ENCODE peak calls at places on chromosome 1, in eight cellular contexts. F is CD8-positive, alpha-beta T cell; S is GM23338; P is SJSA1; Y is PC-9; W is stomach; J is fibroblast of lung; R is naive thymus-derived CD4-positive, alpha-beta T cell. V is an unnamed sample.

GRCh38 chr1:188023206-188023605 is 1194.5 kb downstream of the PLA2G4A start:
- DNase-seq in F (no peak), S (no peak), P (no peak), Y (no peak), W (no peak), J (peak; percentile 11), R (no peak), V (no peak)

GRCh38 chr1:198465201-198466144 is 75.0 kb downstream of the ATP6V1G3 start:
- DNase-seq in F (no peak), S (peak; percentile 78), P (peak; percentile 44), Y (peak; percentile 65), W (no peak), J (peak; percentile 75), R (peak; percentile 57), V (no peak)

GRCh38 chr1:160534823-160535605 is 12.0 kb upstream of the SLAMF6 start:
- DNase-seq in F (no peak), S (peak; percentile 63), P (no peak), Y (no peak), W (no peak), J (no peak), R (no peak), V (no peak)

GRCh38 chr1:1013105-1013921 is at the start of gene ISG15:
- DNase-seq in F (peak; percentile 83), S (peak; percentile 93), P (peak; percentile 89), Y (peak; percentile 74), W (peak; percentile 93), J (peak; percentile 85), R (peak; percentile 87), V (peak; percentile 84)

GRCh38 chr1:150521196-150521968 is 5.8 kb downstream of the FALEC start:
- DNase-seq in F (no peak), S (no peak), P (no peak), Y (no peak), W (no peak), J (no peak), R (no peak), V (no peak)

GRCh38 chr1:12177999-12178441 is 11.2 kb downstream of the TNFRSF1B start:
- DNase-seq in F (peak; percentile 93), S (peak; percentile 40), P (peak; percentile 27), Y (no peak), W (peak; percentile 63), J (peak; percentile 93), R (peak; percentile 87), V (peak; percentile 15)

GRCh38 chr1:32221980-32222751 is at the start of the genes EIF3I and TMEM234:
- DNase-seq in F (peak; percentile 90), S (peak; percentile 99), P (peak; percentile 87), Y (peak; percentile 88), W (peak; percentile 93), J (peak; percentile 91), R (peak; percentile 91), V (peak; percentile 55)

GRCh38 chr1:30525980-30526651 is 197.3 kb downstream of the MATN1 start:
- DNase-seq in F (no peak), S (no peak), P (peak; percentile 94), Y (peak; percentile 65), W (peak; percentile 23), J (peak; percentile 64), R (no peak), V (no peak)

GRCh38 chr1:93817819-93818569 is 61.0 kb downstream of the DNTTIP2 start:
- DNase-seq in F (peak; percentile 13), S (no peak), P (no peak), Y (peak; percentile 68), W (no peak), J (no peak), R (no peak), V (no peak)

GRCh38 chr1:204506969-204507316 is 9.3 kb upstream of the MDM4 start:
- DNase-seq in F (peak; percentile 81), S (peak; percentile 90), P (peak; percentile 93), Y (peak; percentile 87), W (peak; percentile 79), J (peak; percentile 98), R (peak; percentile 96), V (no peak)

GRCh38 chr1:147080013-147080661 is 92.1 kb downstream of the PRKAB2 start:
- DNase-seq in F (no peak), S (peak; percentile 57), P (no peak), Y (no peak), W (no peak), J (no peak), R (no peak), V (no peak)

GRCh38 chr1:160376525-160377131 is 9.8 kb downstream of the NHLH1 start:
- DNase-seq in F (no peak), S (peak; percentile 92), P (peak; percentile 60), Y (peak; percentile 60), W (no peak), J (peak; percentile 81), R (peak; percentile 44), V (no peak)

GRCh38 chr1:9250336-9250585 is 15.7 kb downstream of the H6PD start:
- DNase-seq in F (no peak), S (no peak), P (no peak), Y (no peak), W (no peak), J (no peak), R (no peak), V (no peak)

GRCh38 chr1:10980841-10981727 is 31.4 kb upstream of the TARDBP start:
- DNase-seq in F (no peak), S (no peak), P (no peak), Y (no peak), W (no peak), J (peak; percentile 18), R (no peak), V (peak; percentile 78)

GRCh38 chr1:171814692-171815091 is 26.6 kb upstream of the DNM3 start:
- DNase-seq in F (no peak), S (no peak), P (no peak), Y (no peak), W (no peak), J (peak; percentile 78), R (no peak), V (no peak)

GRCh38 chr1:162279099-162279498 is 97.6 kb downstream of the SPATA46 start:
- DNase-seq in F (no peak), S (no peak), P (no peak), Y (no peak), W (no peak), J (no peak), R (no peak), V (no peak)

GRCh38 chr1:183040600-183040999 is 17.4 kb downstream of the LAMC1 start:
- DNase-seq in F (no peak), S (no peak), P (peak; percentile 65), Y (no peak), W (no peak), J (no peak), R (no peak), V (no peak)
- H3K27ac ChIP-seq in F (no peak overlapping the region), S (no peak overlapping the region), P (peak overlapping the region; percentile 88), Y (no peak overlapping the region), W (no peak overlapping the region), J (peak overlapping the region; percentile 57), R (no peak overlapping the region), V (no peak overlapping the region)

DNA sequence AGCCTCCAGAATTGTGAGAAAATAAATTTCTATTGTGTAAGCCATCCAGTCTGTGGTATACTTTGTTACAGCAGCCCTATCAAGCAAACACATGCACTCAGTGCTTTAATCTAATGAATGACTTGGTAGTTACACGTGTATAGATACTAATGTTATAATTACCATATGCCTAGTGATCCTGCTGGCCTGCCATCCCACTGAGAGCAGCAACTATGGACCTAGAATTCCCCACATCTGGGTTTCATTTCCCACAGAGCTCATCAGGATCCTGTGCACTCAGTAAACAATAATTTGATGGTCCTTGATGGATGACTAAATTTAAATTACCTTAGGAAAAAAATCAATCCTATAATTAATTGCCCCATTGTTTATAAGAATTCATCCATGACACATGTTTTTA is 86.5 kb upstream of the RGS1 start:
- DNase-seq in F (no peak), S (no peak), P (no peak), Y (no peak), W (no peak), J (peak; percentile 26), R (no peak), V (no peak)
- H3K27ac ChIP-seq in F (no peak overlapping the region), S (no peak overlapping the region), P (no peak overlapping the region), Y (no peak overlapping the region), W (no peak overlapping the region), J (peak overlapping the region; percentile 41), R (no peak overlapping the region), V (no peak overlapping the region)

GRCh38 chr1:231335663-231336602 is 1.7 kb downstream of the EXOC8 start:
- DNase-seq in F (no peak), S (no peak), P (no peak), Y (no peak), W (no peak), J (no peak), R (no peak), V (no peak)

GRCh38 chr1:231338270-231339128 is at the start of gene SPRTN:
- DNase-seq in F (no peak), S (peak; percentile 94), P (no peak), Y (no peak), W (no peak), J (peak; percentile 22), R (no peak), V (no peak)

GRCh38 chr1:231334952-231335351 is 2.7 kb downstream of the EXOC8 start:
- DNase-seq in F (no peak), S (no peak), P (no peak), Y (no peak), W (no peak), J (no peak), R (no peak), V (no peak)

GRCh38 chr1:231337472-231338269 is at the start of gene EXOC8:
- DNase-seq in F (peak; percentile 99), S (peak; percentile 96), P (peak; percentile 99), Y (peak; percentile 92), W (peak; percentile 98), J (peak; percentile 97), R (peak; percentile 99), V (peak; percentile 97)

GRCh38 chr1:231337043-231337471 is 595 bp downstream of the EXOC8 start:
- DNase-seq in F (no peak), S (peak; percentile 32), P (no peak), Y (no peak), W (no peak), J (no peak), R (no peak), V (no peak)
- H3K27ac ChIP-seq in F (peak overlapping the region; percentile 97), S (peak overlapping the region; percentile 75), P (peak overlapping the region; percentile 94), Y (peak overlapping the region; percentile 89), W (peak overlapping the region; percentile 93), J (peak overlapping the region; percentile 96), R (peak overlapping the region; percentile 94), V (no peak overlapping the region)

GRCh38 chr1:26475989-26476388 is 3.7 kb downstream of the HMGN2 start:
- DNase-seq in F (no peak), S (no peak), P (no peak), Y (no peak), W (no peak), J (no peak), R (no peak), V (no peak)
- H3K27ac ChIP-seq in F (no peak overlapping the region), S (peak overlapping the region; percentile 74), P (no peak overlapping the region), Y (no peak overlapping the region), W (no peak overlapping the region), J (no peak overlapping the region), R (no peak overlapping the region), V (no peak overlapping the region)

GRCh38 chr1:25017436-25018109 is 87.5 kb upstream of the RUNX3 start:
- DNase-seq in F (no peak), S (peak; percentile 35), P (peak; percentile 59), Y (no peak), W (no peak), J (no peak), R (no peak), V (no peak)
- H3K27ac ChIP-seq in F (no peak overlapping the region), S (no peak overlapping the region), P (peak overlapping the region; percentile 32), Y (no peak overlapping the region), W (no peak overlapping the region), J (no peak overlapping the region), R (no peak overlapping the region), V (no peak overlapping the region)